ENCODE peak calls at places on chromosomes 11 and 22, in ten cellular contexts. One of them, this sample, is unnamed.

GRCh38 chr22:41517172-41518047 is 26.9 kb downstream of the POLR3H start:
- DNase-seq in mucosa of descending colon: no peak
- DNase-seq in spleen: no peak
- DNase-seq in HFFc6: peak
- DNase-seq in right lobe of liver: no peak
- DNase-seq in AG09319: no peak
- DNase-seq in AG10803: peak
- DNase-seq in IMR-90: peak
- DNase-seq in fibroblast of mammary gland: peak
- DNase-seq in H9: peak
- DNase-seq in this sample: no peak

GRCh38 chr11:8018742-8019631 is 31.9 kb downstream of the EIF3F start:
- DNase-seq in AG10803: peak
- DNase-seq in HFFc6: peak
- DNase-seq in spleen: peak
- DNase-seq in right lobe of liver: peak
- DNase-seq in AG09319: no peak
- DNase-seq in IMR-90: peak
- DNase-seq in mucosa of descending colon: peak
- DNase-seq in H9: peak
- DNase-seq in fibroblast of mammary gland: peak
- DNase-seq in this sample: no peak

GRCh38 chr11:78248903-78249302 is 60.2 kb downstream of the USP35 start:
- DNase-seq in AG09319: no peak
- DNase-seq in AG10803: no peak
- DNase-seq in right lobe of liver: no peak
- DNase-seq in mucosa of descending colon: no peak
- DNase-seq in spleen: no peak
- DNase-seq in IMR-90: no peak
- DNase-seq in H9: no peak
- DNase-seq in HFFc6: no peak
- DNase-seq in fibroblast of mammary gland: peak
- DNase-seq in this sample: no peak

GRCh38 chr11:14425621-14426020 is 66.6 kb upstream of the RRAS2 start:
- DNase-seq in right lobe of liver: no peak
- DNase-seq in IMR-90: no peak
- DNase-seq in spleen: no peak
- DNase-seq in AG10803: peak
- DNase-seq in AG09319: no peak
- DNase-seq in mucosa of descending colon: no peak
- DNase-seq in H9: no peak
- DNase-seq in fibroblast of mammary gland: no peak
- DNase-seq in HFFc6: no peak
- DNase-seq in this sample: no peak

GRCh38 chr11:8652140-8652539 is 30.3 kb downstream of the TRIM66 start:
- DNase-seq in H9: no peak
- DNase-seq in AG10803: peak
- DNase-seq in AG09319: peak
- DNase-seq in spleen: no peak
- DNase-seq in fibroblast of mammary gland: peak
- DNase-seq in mucosa of descending colon: no peak
- DNase-seq in HFFc6: peak
- DNase-seq in IMR-90: peak
- DNase-seq in right lobe of liver: no peak
- DNase-seq in this sample: no peak

GRCh38 chr11:30617762-30618161 is 31.6 kb upstream of the MPPED2 start:
- DNase-seq in fibroblast of mammary gland: no peak
- DNase-seq in AG10803: no peak
- DNase-seq in IMR-90: no peak
- DNase-seq in mucosa of descending colon: no peak
- DNase-seq in right lobe of liver: no peak
- DNase-seq in H9: no peak
- DNase-seq in AG09319: no peak
- DNase-seq in spleen: no peak
- DNase-seq in HFFc6: no peak
- DNase-seq in this sample: no peak

GRCh38 chr22:17077255-17077654 is 7.5 kb upstream of the IL17RA start:
- DNase-seq in mucosa of descending colon: no peak
- DNase-seq in HFFc6: peak
- DNase-seq in AG09319: no peak
- DNase-seq in spleen: no peak
- DNase-seq in AG10803: peak
- DNase-seq in fibroblast of mammary gland: peak
- DNase-seq in right lobe of liver: no peak
- DNase-seq in H9: no peak
- DNase-seq in IMR-90: peak
- DNase-seq in this sample: no peak

GRCh38 chr11:821513-822371 is 3.0 kb downstream of the PNPLA2 start:
- DNase-seq in right lobe of liver: no peak
- DNase-seq in IMR-90: no peak
- DNase-seq in HFFc6: no peak
- DNase-seq in AG09319: no peak
- DNase-seq in mucosa of descending colon: peak
- DNase-seq in H9: no peak
- DNase-seq in spleen: no peak
- DNase-seq in fibroblast of mammary gland: no peak
- DNase-seq in AG10803: no peak
- DNase-seq in this sample: no peak

GRCh38 chr11:10387209-10388083 is 67.6 kb upstream of the AMPD3 start:
- DNase-seq in mucosa of descending colon: peak
- DNase-seq in spleen: no peak
- DNase-seq in HFFc6: peak
- DNase-seq in right lobe of liver: no peak
- DNase-seq in H9: no peak
- DNase-seq in fibroblast of mammary gland: peak
- DNase-seq in AG10803: peak
- DNase-seq in AG09319: peak
- DNase-seq in IMR-90: peak
- DNase-seq in this sample: no peak

GRCh38 chr11:77115956-77116355 is 12.1 kb upstream of the MYO7A start:
- DNase-seq in right lobe of liver: no peak
- DNase-seq in AG10803: no peak
- DNase-seq in AG09319: no peak
- DNase-seq in spleen: no peak
- DNase-seq in IMR-90: no peak
- DNase-seq in H9: no peak
- DNase-seq in mucosa of descending colon: peak
- DNase-seq in HFFc6: no peak
- DNase-seq in fibroblast of mammary gland: no peak
- DNase-seq in this sample: peak

GRCh38 chr11:77114089-77114463 is 11.4 kb downstream of the OMP start:
- DNase-seq in fibroblast of mammary gland: no peak
- DNase-seq in spleen: no peak
- DNase-seq in HFFc6: no peak
- DNase-seq in AG10803: no peak
- DNase-seq in AG09319: no peak
- DNase-seq in right lobe of liver: no peak
- DNase-seq in mucosa of descending colon: peak
- DNase-seq in IMR-90: no peak
- DNase-seq in H9: no peak
- DNase-seq in this sample: peak

GRCh38 chr11:77113382-77114088 is 10.9 kb downstream of the OMP start:
- DNase-seq in spleen: no peak
- DNase-seq in fibroblast of mammary gland: peak
- DNase-seq in mucosa of descending colon: peak
- DNase-seq in H9: peak
- DNase-seq in AG09319: no peak
- DNase-seq in AG10803: peak
- DNase-seq in HFFc6: peak
- DNase-seq in right lobe of liver: no peak
- DNase-seq in IMR-90: peak
- DNase-seq in this sample: no peak

GRCh38 chr11:77117485-77117884 is 10.6 kb upstream of the MYO7A start:
- DNase-seq in IMR-90: no peak
- DNase-seq in HFFc6: no peak
- DNase-seq in AG10803: no peak
- DNase-seq in fibroblast of mammary gland: no peak
- DNase-seq in mucosa of descending colon: peak
- DNase-seq in spleen: no peak
- DNase-seq in right lobe of liver: no peak
- DNase-seq in AG09319: no peak
- DNase-seq in H9: no peak
- DNase-seq in this sample: peak

DNA sequence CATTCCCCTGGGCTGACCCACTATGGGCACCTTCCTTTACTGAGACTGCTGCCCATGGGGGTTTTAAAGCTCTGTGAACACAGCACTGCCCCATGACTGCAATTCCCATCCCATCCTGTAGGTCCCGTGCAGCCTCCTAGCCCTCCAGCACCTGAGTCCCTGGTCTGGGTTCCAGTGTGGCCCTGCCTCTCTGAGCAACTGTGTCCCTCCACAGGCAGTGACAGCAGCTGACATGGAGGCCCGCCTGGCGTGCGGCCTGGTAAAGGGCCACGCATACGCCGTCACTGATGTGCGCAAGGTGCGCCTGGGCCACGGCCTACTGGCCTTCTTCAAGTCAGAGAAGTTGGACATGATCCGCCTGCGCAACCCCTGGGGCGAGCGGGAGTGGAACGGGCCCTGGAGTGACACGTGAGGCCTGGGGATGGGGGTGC is 12.6 kb downstream of the OMP start:
- DNase-seq in AG10803: no peak
- DNase-seq in mucosa of descending colon: peak
- DNase-seq in spleen: no peak
- DNase-seq in fibroblast of mammary gland: no peak
- DNase-seq in right lobe of liver: no peak
- DNase-seq in H9: peak
- DNase-seq in IMR-90: no peak
- DNase-seq in AG09319: no peak
- DNase-seq in HFFc6: no peak
- DNase-seq in this sample: peak
- TF ChIP-seq CTCF in AG10803: peak
- TF ChIP-seq CTCF in mucosa of descending colon: no peak
- TF ChIP-seq CTCF in spleen: no peak
- TF ChIP-seq CTCF in fibroblast of mammary gland: no peak
- TF ChIP-seq CTCF in right lobe of liver: no peak
- TF ChIP-seq CTCF in H9: peak
- TF ChIP-seq CTCF in IMR-90: no peak
- TF ChIP-seq CTCF in AG09319: no peak
- TF ChIP-seq CTCF in HFFc6: peak
- TF ChIP-seq CTCF in this sample: peak

DNA sequence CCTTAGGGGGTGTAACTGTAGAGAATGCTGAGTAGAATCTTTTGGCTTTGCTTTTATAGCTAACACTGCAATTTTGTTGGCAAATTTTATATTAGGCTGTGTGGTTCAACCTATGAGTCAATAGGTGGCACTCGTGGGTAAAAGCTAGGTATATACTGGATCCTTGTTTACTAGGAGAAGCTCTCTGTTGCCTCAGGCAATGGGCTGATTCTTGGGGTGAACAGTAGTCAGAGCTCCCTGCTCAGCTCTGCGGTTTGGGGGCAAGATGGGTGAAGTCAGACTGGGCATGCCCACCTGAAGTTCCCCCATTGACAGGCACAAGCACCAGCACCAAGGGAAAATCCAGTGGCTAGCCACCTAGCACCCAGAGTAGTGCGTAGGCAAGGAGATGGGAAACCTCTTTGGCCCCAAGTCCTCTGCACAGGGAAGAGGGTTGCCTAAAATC is 238.7 kb downstream of the FAM181B start:
- DNase-seq in AG10803: no peak
- DNase-seq in spleen: no peak
- DNase-seq in fibroblast of mammary gland: peak
- DNase-seq in right lobe of liver: no peak
- DNase-seq in AG09319: no peak
- DNase-seq in IMR-90: no peak
- DNase-seq in mucosa of descending colon: no peak
- DNase-seq in H9: peak
- DNase-seq in HFFc6: no peak
- DNase-seq in this sample: no peak
- TF ChIP-seq CTCF in AG10803: no peak
- TF ChIP-seq CTCF in spleen: peak
- TF ChIP-seq CTCF in fibroblast of mammary gland: peak
- TF ChIP-seq CTCF in right lobe of liver: peak
- TF ChIP-seq CTCF in AG09319: no peak
- TF ChIP-seq CTCF in IMR-90: peak
- TF ChIP-seq CTCF in mucosa of descending colon: no peak
- TF ChIP-seq CTCF in H9: peak
- TF ChIP-seq CTCF in HFFc6: no peak
- TF ChIP-seq CTCF in this sample: peak

GRCh38 chr22:22460635-22461034 is 47.9 kb downstream of the ZNF280B start:
- DNase-seq in fibroblast of mammary gland: peak
- DNase-seq in AG10803: no peak
- DNase-seq in IMR-90: no peak
- DNase-seq in mucosa of descending colon: no peak
- DNase-seq in H9: no peak
- DNase-seq in right lobe of liver: no peak
- DNase-seq in HFFc6: no peak
- DNase-seq in spleen: no peak
- DNase-seq in AG09319: no peak
- DNase-seq in this sample: no peak
- TF ChIP-seq CTCF in fibroblast of mammary gland: peak
- TF ChIP-seq CTCF in AG10803: peak
- TF ChIP-seq CTCF in IMR-90: peak
- TF ChIP-seq CTCF in mucosa of descending colon: no peak
- TF ChIP-seq CTCF in H9: peak
- TF ChIP-seq CTCF in right lobe of liver: peak
- TF ChIP-seq CTCF in HFFc6: peak
- TF ChIP-seq CTCF in spleen: peak
- TF ChIP-seq CTCF in AG09319: peak
- TF ChIP-seq CTCF in this sample: peak

GRCh38 chr11:66958956-66959274 is 732 bp upstream of the PC start:
- DNase-seq in H9: no peak
- DNase-seq in IMR-90: no peak
- DNase-seq in AG09319: no peak
- DNase-seq in AG10803: no peak
- DNase-seq in spleen: no peak
- DNase-seq in HFFc6: no peak
- DNase-seq in mucosa of descending colon: no peak
- DNase-seq in right lobe of liver: no peak
- DNase-seq in fibroblast of mammary gland: no peak
- DNase-seq in this sample: no peak

GRCh38 chr11:66956689-66957290 is 1.4 kb downstream of the PC start:
- DNase-seq in HFFc6: peak
- DNase-seq in mucosa of descending colon: no peak
- DNase-seq in AG10803: peak
- DNase-seq in right lobe of liver: peak
- DNase-seq in H9: peak
- DNase-seq in AG09319: no peak
- DNase-seq in fibroblast of mammary gland: peak
- DNase-seq in IMR-90: peak
- DNase-seq in spleen: no peak
- DNase-seq in this sample: no peak

GRCh38 chr11:66962247-66962646 is 4.1 kb upstream of the PC start:
- DNase-seq in mucosa of descending colon: no peak
- DNase-seq in spleen: no peak
- DNase-seq in HFFc6: no peak
- DNase-seq in H9: no peak
- DNase-seq in fibroblast of mammary gland: no peak
- DNase-seq in AG09319: no peak
- DNase-seq in right lobe of liver: no peak
- DNase-seq in IMR-90: no peak
- DNase-seq in AG10803: no peak
- DNase-seq in this sample: no peak

GRCh38 chr11:66957971-66958231 is 282 bp downstream of the PC start:
- DNase-seq in HFFc6: no peak
- DNase-seq in AG10803: no peak
- DNase-seq in AG09319: no peak
- DNase-seq in H9: no peak
- DNase-seq in spleen: no peak
- DNase-seq in mucosa of descending colon: no peak
- DNase-seq in right lobe of liver: no peak
- DNase-seq in fibroblast of mammary gland: no peak
- DNase-seq in IMR-90: no peak
- DNase-seq in this sample: no peak

GRCh38 chr11:66958232-66958955 is at the start of gene PC:
- DNase-seq in spleen: peak
- DNase-seq in IMR-90: peak
- DNase-seq in H9: peak
- DNase-seq in fibroblast of mammary gland: peak
- DNase-seq in right lobe of liver: peak
- DNase-seq in HFFc6: peak
- DNase-seq in AG09319: peak
- DNase-seq in mucosa of descending colon: peak
- DNase-seq in AG10803: peak
- DNase-seq in this sample: peak
- TF ChIP-seq CTCF in spleen: peak
- TF ChIP-seq CTCF in IMR-90: no peak
- TF ChIP-seq CTCF in H9: no peak
- TF ChIP-seq CTCF in fibroblast of mammary gland: no peak
- TF ChIP-seq CTCF in right lobe of liver: no peak
- TF ChIP-seq CTCF in HFFc6: no peak
- TF ChIP-seq CTCF in AG09319: no peak
- TF ChIP-seq CTCF in mucosa of descending colon: no peak
- TF ChIP-seq CTCF in AG10803: no peak
- TF ChIP-seq CTCF in this sample: no peak

This sample was measured in chondrocyte.